ENCODE peak calls at places on chromosomes 7 and 10, in six cellular contexts. G is fibroblast of pulmonary artery, J is BJ, A is MM.1S, R is IMR-90, Q is lung. W is an unnamed sample.

GRCh38 chr7:25665903-25666670 is 437.8 kb upstream of the NPVF start:
- DNase-seq in G (no peak), R (no peak), A (no peak), Q (no peak), J (no peak), W (no peak)

GRCh38 chr10:127243490-127244272 is 47.3 kb upstream of the INSYN2A start:
- DNase-seq in G (peak), J (no peak), R (peak), A (peak), Q (no peak), W (peak)

GRCh38 chr10:119375574-119376265 is 166.8 kb downstream of the RGS10 start:
- DNase-seq in G (no peak), J (no peak), A (no peak), R (peak), Q (no peak), W (peak)

GRCh38 chr10:120891367-120891766 is 40.2 kb downstream of the WDR11 start:
- DNase-seq in J (peak), Q (no peak), R (peak), G (peak), A (no peak), W (peak)

GRCh38 chr10:100782845-100783244 is 37.5 kb downstream of the PAX2 start:
- DNase-seq in Q (no peak), R (no peak), A (no peak), J (no peak), G (no peak), W (no peak)

GRCh38 chr10:106114656-106115186 is 1049.8 kb downstream of the SORCS1 start:
- DNase-seq in J (no peak), Q (no peak), R (no peak), A (no peak), G (no peak), W (no peak)

GRCh38 chr7:117666019-117666418 is 186.2 kb downstream of the CFTR start:
- DNase-seq in G (peak), J (no peak), A (no peak), Q (no peak), R (peak), W (peak)

GRCh38 chr10:13113544-13113943 is 13.6 kb downstream of the OPTN start:
- DNase-seq in R (no peak), J (no peak), G (no peak), A (no peak), Q (no peak), W (no peak)

GRCh38 chr10:88851706-88852105 is at the start of gene ANKRD22:
- DNase-seq in J (no peak), Q (peak), R (peak), G (peak), A (no peak), W (peak)

GRCh38 chr7:31327071-31327470 is 13.5 kb downstream of the NEUROD6 start:
- DNase-seq in R (peak), G (no peak), Q (no peak), J (no peak), A (no peak), W (no peak)

GRCh38 chr10:60310746-60311145 is 78.9 kb downstream of the ANK3 start:
- DNase-seq in R (no peak), G (no peak), Q (no peak), A (no peak), J (no peak), W (no peak)

GRCh38 chr7:98569606-98570337 is 47.3 kb upstream of the NPTX2 start:
- DNase-seq in G (peak), Q (no peak), R (no peak), A (no peak), J (no peak), W (no peak)

GRCh38 chr10:72259491-72260214 is 14.1 kb upstream of the DDIT4 start:
- DNase-seq in G (peak), A (no peak), J (peak), Q (no peak), R (peak), W (peak)

GRCh38 chr7:113918946-113919345 is at the start of gene PPP1R3A:
- DNase-seq in J (no peak), Q (no peak), R (peak), G (no peak), A (no peak), W (peak)

GRCh38 chr7:157004050-157004838 is 6.2 kb downstream of the MNX1 start:
- DNase-seq in A (peak), J (no peak), Q (no peak), R (peak), G (peak), W (peak)

DNA sequence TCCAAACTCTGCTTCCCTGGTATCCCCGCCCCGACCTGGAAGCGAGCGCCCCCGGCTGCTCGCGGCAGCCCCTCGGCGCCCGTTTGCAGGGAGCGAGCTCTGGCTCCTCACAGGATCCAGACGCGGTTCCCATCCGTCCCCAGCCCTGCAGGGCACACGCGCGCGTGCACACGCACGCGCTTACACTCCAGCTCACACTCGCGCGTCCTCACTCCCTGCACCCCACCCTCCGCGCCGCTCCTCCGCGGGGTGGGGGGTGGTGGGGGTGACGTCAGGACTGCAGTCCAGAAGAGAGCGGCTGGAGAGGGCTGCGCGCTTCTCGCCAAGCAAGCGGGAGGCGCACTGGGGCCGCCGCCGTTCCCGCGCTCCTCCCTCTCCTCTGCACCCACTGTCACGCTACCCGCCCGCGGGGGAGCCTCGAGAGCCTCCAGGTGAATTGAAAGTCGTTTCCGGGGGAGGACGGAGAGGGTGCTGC is 255.6 kb downstream of the OTUD1 start:
- DNase-seq in A (no peak), G (no peak), J (no peak), Q (no peak), R (no peak), W (no peak)
- H3K4me3 ChIP-seq in A (peak), G (no peak), J (no peak), Q (no peak), R (no peak), W (no peak)

GRCh38 chr10:63462442-63462841 is 3.3 kb downstream of the JMJD1C start:
- DNase-seq in J (no peak), G (no peak), R (no peak), A (no peak), Q (no peak), W (no peak)

GRCh38 chr10:63464402-63465292 is 1.1 kb downstream of the JMJD1C start:
- DNase-seq in Q (no peak), J (no peak), G (peak), R (peak), A (no peak), W (peak)

GRCh38 chr10:63466168-63466935 is 575 bp upstream of the JMJD1C start:
- DNase-seq in R (peak), Q (no peak), G (peak), J (no peak), A (peak), W (peak)

GRCh38 chr10:63467833-63468232 is 2.1 kb upstream of the JMJD1C start:
- DNase-seq in Q (no peak), G (no peak), R (peak), A (no peak), J (no peak), W (no peak)

GRCh38 chr10:63465293-63466167 is at the start of gene JMJD1C:
- DNase-seq in R (peak), G (peak), Q (peak), J (no peak), A (peak), W (peak)
- TF ChIP-seq CTCF in R (no peak), G (no peak), Q (no peak), J (no peak), A (no peak), W (no peak)

DNA sequence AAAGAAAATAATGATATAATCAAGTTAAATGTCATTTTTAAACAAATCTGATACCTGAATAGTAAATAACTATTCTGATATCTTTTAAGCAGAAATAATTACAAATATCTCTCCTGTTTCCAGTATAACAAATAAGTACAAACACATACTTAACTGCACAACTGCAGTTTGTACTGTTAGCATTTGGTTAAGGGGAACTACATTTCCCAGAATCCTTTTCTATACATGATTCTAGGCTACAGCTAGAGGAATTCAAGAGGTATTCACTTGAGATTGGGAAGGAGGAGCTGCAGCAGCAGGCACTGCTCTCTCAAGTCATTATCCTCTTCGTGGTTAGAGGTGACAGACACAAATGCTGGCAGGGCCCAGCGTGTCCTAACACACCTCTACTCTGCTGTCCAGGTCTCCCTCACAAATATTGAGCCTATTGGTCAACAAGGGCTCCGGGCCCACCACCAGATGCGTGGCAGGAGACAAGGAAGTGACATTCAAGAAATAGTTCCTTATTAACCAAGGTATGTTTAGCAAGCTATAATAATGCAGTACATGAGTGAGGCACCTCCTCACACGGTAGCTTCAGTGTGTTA is 255.1 kb upstream of the MKLN1 start:
- DNase-seq in Q (no peak), J (no peak), R (peak), G (peak), A (no peak), W (peak)
- H3K4me3 ChIP-seq in Q (no peak), J (no peak), R (no peak), G (no peak), A (no peak), W (no peak)

GRCh38 chr10:17805440-17805839 is 3.7 kb upstream of the MRC1 start:
- DNase-seq in Q (no peak), A (no peak), R (no peak), J (no peak), G (no peak), W (no peak)

GRCh38 chr10:17808971-17809841 is at the start of gene MRC1:
- DNase-seq in G (no peak), J (no peak), R (no peak), A (no peak), Q (no peak), W (no peak)

GRCh38 chr10:17802966-17803365 is 6.2 kb upstream of the MRC1 start:
- DNase-seq in R (peak), G (peak), Q (no peak), J (no peak), A (no peak), W (peak)

GRCh38 chr10:17802350-17802749 is 6.8 kb upstream of the MRC1 start:
- DNase-seq in A (no peak), J (no peak), G (no peak), Q (no peak), R (no peak), W (no peak)

DNA sequence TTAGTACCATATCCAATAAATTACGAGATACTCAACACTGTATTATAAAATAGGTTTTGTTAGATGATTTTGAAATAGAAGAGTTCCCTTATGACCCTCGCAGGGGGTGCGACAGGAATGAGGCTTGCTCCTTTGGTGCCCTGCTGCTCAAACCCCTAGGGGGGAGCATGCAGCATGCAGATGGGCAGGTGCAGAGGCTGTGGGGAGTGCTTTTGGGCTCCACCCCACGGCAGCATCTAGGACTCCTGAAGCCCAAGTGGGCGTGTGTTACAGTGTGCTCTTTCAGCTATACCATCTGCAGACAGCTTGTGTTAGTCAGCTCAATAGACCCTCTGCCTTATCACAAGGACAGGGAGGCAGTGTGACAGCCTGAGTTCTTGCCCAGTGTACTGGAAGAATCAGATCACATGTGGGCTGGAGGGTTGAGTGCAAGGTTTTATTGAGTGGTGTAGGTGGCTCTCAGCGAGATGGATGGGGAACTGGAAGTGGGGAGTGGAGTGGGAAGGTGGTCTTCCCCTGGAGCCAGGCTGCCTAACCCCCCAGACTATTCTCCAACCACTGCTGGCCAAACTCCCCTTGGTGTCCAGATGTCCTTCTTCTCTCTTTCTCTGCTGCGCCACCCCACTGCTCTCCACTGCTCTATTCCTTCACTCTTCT is 3.1 kb upstream of the MRC1 start:
- DNase-seq in J (no peak), Q (no peak), A (no peak), R (no peak), G (no peak), W (no peak)
- TF ChIP-seq CTCF in J (no peak), Q (no peak), A (peak), R (no peak), G (no peak), W (no peak)

DNA sequence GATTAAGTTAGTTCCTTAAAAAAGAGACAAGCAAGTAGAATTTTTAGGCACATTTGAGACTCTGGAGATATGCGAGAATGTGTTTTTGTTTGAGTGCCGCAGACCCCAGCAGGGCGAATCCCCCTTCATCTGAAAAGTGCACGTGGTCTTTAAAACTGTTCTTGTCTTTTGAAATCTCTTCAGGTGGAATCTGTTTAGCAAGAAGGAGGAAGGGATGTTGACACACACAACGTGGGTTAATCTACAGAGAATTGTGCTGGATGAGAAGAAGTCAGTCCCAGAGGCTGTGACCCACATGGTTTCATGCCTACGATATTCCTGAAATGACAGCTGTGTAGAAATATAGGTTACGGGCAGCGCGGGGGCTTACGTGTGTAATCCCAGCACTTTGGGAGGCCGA is 27.1 kb upstream of the ZFAND2A start:
- DNase-seq in A (no peak), J (no peak), Q (no peak), G (no peak), R (no peak), W (no peak)
- H3K4me3 ChIP-seq in A (no peak), J (no peak), Q (no peak), G (no peak), R (no peak), W (no peak)

GRCh38 chr7:111853231-111853990 is 291.1 kb upstream of the IMMP2L start:
- DNase-seq in R (no peak), Q (no peak), A (no peak), J (no peak), G (peak), W (peak)

GRCh38 chr7:111852081-111852480 is 289.8 kb upstream of the IMMP2L start:
- DNase-seq in A (no peak), G (no peak), Q (no peak), R (no peak), J (no peak), W (no peak)

GRCh38 chr7:111858331-111858730 is 296.0 kb upstream of the IMMP2L start:
- DNase-seq in R (no peak), A (no peak), J (no peak), G (no peak), Q (no peak), W (no peak)

GRCh38 chr7:111855161-111855841 is 293.0 kb upstream of the IMMP2L start:
- DNase-seq in R (peak), G (peak), A (peak), Q (no peak), J (no peak), W (peak)

GRCh38 chr7:111855842-111856227 is 293.5 kb upstream of the IMMP2L start:
- DNase-seq in G (peak), R (peak), Q (no peak), J (no peak), A (no peak), W (peak)
- TF ChIP-seq CTCF in G (peak), R (peak), Q (no peak), J (peak), A (no peak), W (peak)

GRCh38 chr10:132422931-132423813 is 26.2 kb downstream of the PWWP2B start:
- DNase-seq in A (no peak), J (no peak), R (no peak), G (no peak), Q (no peak), W (peak)

GRCh38 chr10:132420469-132421376 is 23.7 kb downstream of the PWWP2B start:
- DNase-seq in R (no peak), Q (no peak), G (no peak), A (no peak), J (no peak), W (no peak)

GRCh38 chr10:132421377-132422168 is 24.6 kb downstream of the PWWP2B start:
- DNase-seq in G (peak), R (peak), Q (peak), A (peak), J (no peak), W (peak)

GRCh38 chr10:132423966-132424847 is 27.2 kb downstream of the PWWP2B start:
- DNase-seq in R (no peak), A (no peak), G (no peak), Q (no peak), J (no peak), W (no peak)

GRCh38 chr10:132422169-132422691 is 25.2 kb downstream of the PWWP2B start:
- DNase-seq in J (no peak), R (no peak), Q (no peak), G (no peak), A (no peak), W (peak)
- H3K4me3 ChIP-seq in J (no peak), R (no peak), Q (no peak), G (no peak), A (no peak), W (no peak)

DNA sequence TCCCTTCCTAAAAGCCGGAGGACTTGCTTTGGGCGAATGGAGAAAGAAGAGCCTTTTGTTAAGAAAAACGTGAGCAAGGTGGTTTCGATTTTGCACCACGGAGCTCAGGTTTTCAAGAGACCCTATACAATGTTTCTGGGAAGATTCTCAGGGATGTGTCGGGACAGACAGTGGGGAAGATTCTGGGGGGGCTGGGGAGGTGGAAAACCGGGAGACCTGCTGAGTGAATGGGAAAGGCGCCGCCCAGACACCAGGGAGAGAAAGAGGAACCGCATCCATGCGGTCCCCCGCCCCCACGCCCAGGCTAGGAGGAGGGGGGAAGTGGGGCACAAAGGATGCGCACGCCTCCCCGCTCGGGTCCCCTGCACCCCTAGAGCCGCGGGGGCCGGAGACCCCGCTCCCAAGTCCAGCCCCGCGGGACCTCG is 726 bp downstream of the YWHAG start:
- DNase-seq in R (peak), A (peak), G (no peak), J (no peak), Q (peak), W (peak)
- TF ChIP-seq CTCF in R (no peak), A (no peak), G (no peak), J (no peak), Q (no peak), W (no peak)